ENCODE peak calls at places on chromosomes 7 and 10, in eight cellular contexts. B is astrocyte, V is SK-N-SH, H is HCT116, T is A549, Y is breast epithelium, A is Panc1, Z is PC-3. G is an unnamed sample.
A peak's percentile ranks its signal among the peaks of the same experiment; 100 is the strongest.

GRCh38 chr10:55174419-55174818 is 373.4 kb upstream of the PCDH15 start:
- DNase-seq in H (no peak), Z (peak; percentile 43), Y (no peak), B (no peak), A (no peak), V (no peak), T (peak; percentile 6), G (peak; percentile 7)

GRCh38 chr10:86366033-86366901 is at the start of gene GRID1:
- DNase-seq in Y (peak; percentile 49), B (no peak), V (peak; percentile 98), Z (no peak), T (no peak), H (no peak), A (no peak), G (peak; percentile 15)

GRCh38 chr7:150413640-150414081 is 34.5 kb downstream of the ZNF775 start:
- DNase-seq in H (no peak), A (no peak), B (peak; percentile 12), Z (no peak), Y (no peak), T (no peak), V (peak; percentile 20), G (no peak)

GRCh38 chr10:131980757-131981428 is 830 bp downstream of the BNIP3 start:
- DNase-seq in B (no peak), Y (peak; percentile 51), H (no peak), V (peak; percentile 68), Z (no peak), A (no peak), T (no peak), G (peak; percentile 46)

GRCh38 chr10:111872591-111872990 is 311.0 kb downstream of the GPAM start:
- DNase-seq in B (no peak), V (no peak), Z (no peak), T (no peak), Y (no peak), H (no peak), A (no peak), G (no peak)

GRCh38 chr10:2929457-2929856 is 137.9 kb upstream of the PFKP start:
- DNase-seq in A (no peak), T (no peak), V (no peak), H (no peak), Y (no peak), B (no peak), Z (no peak), G (no peak)

GRCh38 chr10:44569193-44570091 is 184.5 kb upstream of the CXCL12 start:
- DNase-seq in H (no peak), A (no peak), V (no peak), B (peak; percentile 96), Z (no peak), Y (no peak), T (no peak), G (peak; percentile 94)

GRCh38 chr7:25469669-25470068 is 241.4 kb upstream of the NPVF start:
- DNase-seq in T (no peak), A (no peak), Z (no peak), V (no peak), H (no peak), B (no peak), Y (no peak), G (no peak)

GRCh38 chr10:69449841-69450240 is 1.4 kb upstream of the TSPAN15 start:
- DNase-seq in Z (peak; percentile 98), Y (no peak), T (peak; percentile 95), V (peak; percentile 78), H (peak; percentile 77), B (no peak), A (peak; percentile 69), G (peak; percentile 90)

GRCh38 chr7:24370541-24370940 is 86.6 kb downstream of the NPY start:
- DNase-seq in V (no peak), B (no peak), H (no peak), A (no peak), Z (no peak), Y (no peak), T (no peak), G (no peak)

GRCh38 chr10:70175516-70175915 is 5.2 kb upstream of the SAR1A start:
- DNase-seq in Z (no peak), T (no peak), H (no peak), B (no peak), V (no peak), A (no peak), Y (no peak), G (no peak)

GRCh38 chr10:35961501-35961900 is 319.4 kb upstream of the FZD8 start:
- DNase-seq in A (no peak), Z (peak; percentile 71), T (no peak), Y (no peak), B (peak; percentile 33), V (no peak), H (no peak), G (peak; percentile 11)

GRCh38 chr7:128831178-128831993 is 1.2 kb downstream of the FLNC start:
- DNase-seq in V (peak; percentile 74), H (no peak), Y (no peak), T (no peak), A (no peak), B (peak; percentile 74), Z (peak; percentile 3), G (peak; percentile 77)

GRCh38 chr10:99548041-99548530 is 15.3 kb downstream of the NKX2-3 start:
- DNase-seq in T (peak; percentile 65), V (peak; percentile 35), A (no peak), Z (peak; percentile 43), Y (no peak), B (no peak), H (peak; percentile 50), G (no peak)

GRCh38 chr7:16891338-16891737 is 9.6 kb upstream of the AGR3 start:
- DNase-seq in A (peak; percentile 65), B (peak; percentile 31), H (peak; percentile 7), V (no peak), Z (peak; percentile 85), T (peak; percentile 78), Y (no peak), G (peak; percentile 75)

GRCh38 chr7:155358066-155358947 is 60.6 kb downstream of the INSIG1 start:
- DNase-seq in A (no peak), V (peak; percentile 90), B (no peak), Y (peak; percentile 38), H (no peak), Z (no peak), T (no peak), G (no peak)

GRCh38 chr10:11170993-11171416 is 153.3 kb downstream of the CELF2 start:
- DNase-seq in H (no peak), Y (no peak), V (no peak), A (no peak), B (no peak), T (no peak), Z (no peak), G (no peak)

GRCh38 chr10:93458821-93459257 is 23.3 kb downstream of the MYOF start:
- DNase-seq in H (peak; percentile 97), B (peak; percentile 100), Z (peak; percentile 96), V (no peak), Y (peak; percentile 75), A (peak; percentile 98), T (peak; percentile 99), G (peak; percentile 48)

GRCh38 chr10:104795411-104795810 is 154.3 kb downstream of the SORCS3 start:
- DNase-seq in V (no peak), T (no peak), H (no peak), A (no peak), Z (no peak), Y (no peak), B (no peak), G (no peak)

GRCh38 chr7:74231232-74231590 is 21.4 kb downstream of the LAT2 start:
- DNase-seq in A (no peak), Y (no peak), Z (no peak), V (no peak), H (no peak), T (no peak), B (no peak), G (no peak)

GRCh38 chr7:79185605-79186004 is 267.9 kb downstream of the MAGI2 start:
- DNase-seq in H (no peak), T (no peak), Z (no peak), Y (no peak), B (no peak), V (no peak), A (no peak), G (no peak)

GRCh38 chr10:17470246-17470645 is 15.9 kb upstream of the ST8SIA6 start:
- DNase-seq in Z (no peak), V (no peak), H (no peak), B (no peak), T (no peak), Y (no peak), A (no peak), G (no peak)
- H3K27ac ChIP-seq in Z (no peak overlapping the region), V (no peak overlapping the region), H (no peak overlapping the region), B (no peak overlapping the region), T (no peak overlapping the region), Y (no peak overlapping the region), A (no peak overlapping the region), G (no peak overlapping the region)

DNA sequence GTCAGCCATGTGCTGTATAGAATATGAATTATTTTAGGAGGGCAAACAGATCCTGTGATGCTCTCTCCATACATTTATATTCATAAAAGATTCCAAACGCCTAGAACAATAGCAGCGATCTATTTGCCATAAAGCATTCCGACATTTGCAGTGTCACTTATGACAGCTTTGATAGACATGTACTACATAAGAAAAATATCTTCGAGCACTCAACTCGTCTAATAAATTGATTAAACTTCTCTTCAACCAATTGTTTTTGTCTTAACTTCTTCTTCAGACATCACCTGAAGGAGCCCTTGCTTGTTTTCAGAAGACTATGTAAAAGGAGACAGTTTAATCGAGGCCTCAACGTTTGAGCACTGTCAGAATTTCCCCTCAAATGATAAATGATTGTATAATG is 158.1 kb upstream of the MGMT start:
- DNase-seq in H (no peak), V (no peak), B (no peak), T (no peak), Z (no peak), A (no peak), Y (no peak), G (no peak)
- H3K4me1 ChIP-seq in H (no peaks in the 10 kb centered on the region), V (peaks cover 9% of the 10 kb centered on the region), B (no peaks in the 10 kb centered on the region), T (no peaks in the 10 kb centered on the region), Z (no peaks in the 10 kb centered on the region), A (no peaks in the 10 kb centered on the region), Y (no peaks in the 10 kb centered on the region), G (no peaks in the 10 kb centered on the region)

GRCh38 chr7:1289681-1290261 is 57.1 kb downstream of the UNCX start:
- DNase-seq in V (no peak), Z (peak; percentile 12), Y (no peak), A (no peak), T (no peak), B (peak; percentile 3), H (no peak), G (peak; percentile 76)

GRCh38 chr7:1291846-1292765 is 59.4 kb downstream of the UNCX start:
- DNase-seq in A (no peak), T (no peak), Z (no peak), H (no peak), Y (no peak), V (no peak), B (no peak), G (no peak)

GRCh38 chr7:1291040-1291689 is 58.5 kb downstream of the UNCX start:
- DNase-seq in H (no peak), Y (no peak), T (no peak), V (no peak), B (no peak), Z (no peak), A (no peak), G (no peak)

GRCh38 chr7:1288996-1289551 is 56.4 kb downstream of the UNCX start:
- DNase-seq in V (no peak), T (no peak), Z (no peak), A (no peak), H (no peak), Y (no peak), B (no peak), G (no peak)

GRCh38 chr7:1290262-1291039 is 57.8 kb downstream of the UNCX start:
- DNase-seq in B (no peak), V (no peak), Z (peak; percentile 55), T (peak; percentile 22), H (no peak), A (no peak), Y (no peak), G (peak; percentile 37)
- TF ChIP-seq CTCF in B (no peak), V (peak; percentile 34), Z (peak; percentile 48), T (peak; percentile 12), H (no peak), A (no peak), Y (no peak), G (peak; percentile 28)

GRCh38 chr7:56040691-56041090 is 10.6 kb downstream of the PSPH start:
- DNase-seq in B (no peak), H (no peak), Z (no peak), Y (no peak), A (no peak), T (no peak), V (no peak), G (no peak)
- H3K27ac ChIP-seq in B (no peak overlapping the region), H (no peak overlapping the region), Z (no peak overlapping the region), Y (no peak overlapping the region), A (no peak overlapping the region), T (peak overlapping the region; percentile 0), V (no peak overlapping the region), G (peak overlapping the region; percentile 28)

G was measured in cardiac muscle cell.